ENCODE peak calls at places on chromosomes 13 and 19, in six cellular contexts. S is body of pancreas, L is thoracic aorta, J is WERI-Rb-1, I is left ventricle myocardium inferior, K is transverse colon. A is an unnamed sample. For H3K9me3, the result is how much of the 10 kb centered on the place peaks cover.

GRCh38 chr13:106859505-106859904 is 291.6 kb upstream of the ARGLU1 start:
- DNase-seq in L (no peak), K (no peak), S (no peak), I (no peak), J (no peak), A (no peak)

GRCh38 chr13:42392706-42393572 is 121.0 kb downstream of the AKAP11 start:
- DNase-seq in K (no peak), I (no peak), L (no peak), J (no peak), S (no peak), A (no peak)

GRCh38 chr13:71577127-71577526 is 289.9 kb downstream of the DACH1 start:
- DNase-seq in J (no peak), S (no peak), L (no peak), K (no peak), I (no peak), A (no peak)

GRCh38 chr13:78176880-78177279 is 258.2 kb upstream of the EDNRB start:
- DNase-seq in K (no peak), I (no peak), J (no peak), S (no peak), L (no peak), A (no peak)

GRCh38 chr19:49338691-49339363 is 3.6 kb downstream of the CD37 start:
- DNase-seq in S (peak), I (peak), J (peak), K (peak), L (peak), A (peak)

GRCh38 chr19:12701596-12702282 is 5.3 kb upstream of the FBXW9 start:
- DNase-seq in J (peak), S (no peak), K (no peak), L (no peak), I (no peak), A (no peak)

GRCh38 chr13:47110141-47110540 is 213.3 kb upstream of the HTR2A start:
- DNase-seq in S (no peak), L (no peak), K (no peak), J (peak), I (no peak), A (no peak)

GRCh38 chr19:11872624-11873023 is 15.0 kb upstream of the ZNF69 start:
- DNase-seq in J (no peak), I (no peak), L (no peak), S (no peak), K (no peak), A (no peak)

GRCh38 chr19:45468159-45468651 is 409 bp downstream of the FOSB start:
- DNase-seq in S (peak), L (no peak), K (peak), I (no peak), J (peak), A (no peak)

GRCh38 chr13:83248751-83249150 is 633.5 kb downstream of the SLITRK1 start:
- DNase-seq in K (no peak), I (no peak), S (peak), J (no peak), L (no peak), A (no peak)

GRCh38 chr13:113209336-113209879 is at the start of gene CUL4A:
- DNase-seq in K (peak), I (peak), J (peak), S (peak), L (no peak), A (no peak)

GRCh38 chr13:79692846-79693245 is 211.9 kb downstream of the NDFIP2 start:
- DNase-seq in J (no peak), K (no peak), I (no peak), S (no peak), L (no peak), A (no peak)

GRCh38 chr19:6958786-6959185 is 62.4 kb downstream of the MBD3L2B start:
- DNase-seq in L (no peak), K (no peak), S (no peak), I (no peak), J (no peak), A (no peak)
- H3K9me3 ChIP-seq in L (under half), K (under half), S (under half), I (under half), J (under half), A (under half)

GRCh38 chr13:20512042-20512683 is 13.5 kb downstream of the CRYL1 start:
- DNase-seq in S (no peak), J (no peak), L (no peak), I (no peak), K (no peak), A (no peak)

GRCh38 chr13:20501548-20501947 is 24.1 kb downstream of the CRYL1 start:
- DNase-seq in I (no peak), L (no peak), J (no peak), K (no peak), S (no peak), A (no peak)

GRCh38 chr13:20505405-20506366 is 20.0 kb downstream of the CRYL1 start:
- DNase-seq in L (no peak), J (no peak), I (no peak), K (no peak), S (no peak), A (no peak)

GRCh38 chr13:20503088-20504083 is 22.3 kb downstream of the CRYL1 start:
- DNase-seq in K (no peak), J (no peak), L (no peak), I (no peak), S (no peak), A (no peak)

DNA sequence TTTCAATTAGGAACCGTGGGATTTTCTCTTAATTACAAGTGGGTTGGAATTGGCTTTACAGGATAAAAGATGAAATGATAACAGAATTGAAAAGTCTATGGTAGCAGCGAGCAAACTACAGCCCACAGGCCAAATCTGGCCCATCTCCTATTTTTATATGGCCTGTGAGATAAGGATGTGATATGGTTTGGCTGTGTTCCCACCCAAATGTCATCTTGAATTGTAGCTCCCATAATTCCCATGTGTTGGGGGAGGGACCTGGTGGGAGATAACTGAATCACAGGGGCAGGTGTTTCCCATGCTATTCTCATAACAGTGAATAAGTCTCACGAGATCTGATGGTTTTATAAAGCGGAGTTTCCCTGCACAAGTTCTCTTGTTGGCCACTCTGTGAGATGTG is 19.0 kb downstream of the CRYL1 start:
- DNase-seq in S (no peak), L (no peak), I (no peak), J (no peak), K (no peak), A (no peak)
- H3K9me3 ChIP-seq in S (under half), L (under half), I (under half), J (under half), K (under half), A (under half)

DNA sequence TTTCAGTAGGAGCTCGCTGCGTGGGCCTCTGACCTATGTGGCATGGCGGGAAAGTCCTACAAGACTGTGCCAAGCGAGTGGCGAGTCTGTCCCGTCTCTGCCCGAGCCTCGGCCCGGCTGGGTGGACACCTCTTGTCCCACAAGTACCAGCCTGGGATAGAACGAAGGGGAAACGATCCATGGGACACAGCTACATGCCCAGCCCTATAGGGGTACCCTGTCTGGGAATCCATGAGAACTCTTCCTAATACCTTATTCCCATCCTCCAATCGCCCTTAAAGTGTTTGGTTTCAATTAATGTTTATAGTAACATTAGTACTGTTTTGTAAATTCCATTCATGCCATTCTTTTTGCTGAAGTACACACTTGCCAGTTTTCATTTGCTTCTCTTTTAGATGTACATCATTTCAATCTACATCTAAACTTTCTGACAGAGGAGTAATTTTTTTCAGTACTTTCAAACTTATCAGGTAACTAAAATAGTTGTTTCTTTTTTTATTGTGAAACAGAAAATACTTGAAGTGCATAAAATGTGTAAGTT is 667 bp upstream of the ZNF790 start:
- DNase-seq in L (no peak), J (no peak), K (no peak), I (no peak), S (no peak), A (no peak)
- H3K9me3 ChIP-seq in L (under half), J (under half), K (under half), I (under half), S (under half), A (under half)

DNA sequence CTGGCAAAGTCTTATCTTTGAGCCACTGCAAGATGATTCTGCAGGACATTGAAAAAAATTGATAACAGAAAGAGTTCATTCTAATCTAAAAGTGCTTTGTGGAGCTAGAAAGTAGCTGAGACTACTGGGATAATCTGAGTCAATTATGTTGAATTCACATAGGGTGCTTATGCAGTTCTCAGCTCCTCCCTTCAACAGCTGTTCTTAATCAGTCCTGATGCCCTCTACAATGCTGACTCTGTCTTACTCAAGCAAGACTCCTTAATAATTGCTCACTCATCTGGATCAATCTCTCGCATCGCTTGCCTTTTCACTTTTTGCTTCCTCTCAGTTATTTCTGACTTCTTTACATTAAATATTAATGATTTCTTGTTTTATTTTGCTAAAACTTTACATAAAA is 182.1 kb downstream of the PCDH17 start:
- DNase-seq in S (no peak), K (no peak), J (no peak), I (no peak), L (no peak), A (no peak)
- H3K9me3 ChIP-seq in S (under half), K (under half), J (under half), I (under half), L (under half), A (under half)

GRCh38 chr19:57419439-57419838 is 8.5 kb downstream of the ZNF17 start:
- DNase-seq in K (no peak), J (no peak), S (no peak), I (no peak), L (no peak), A (no peak)
- H3K9me3 ChIP-seq in K (under half), J (under half), S (under half), I (half or more), L (half or more), A (under half)

DNA sequence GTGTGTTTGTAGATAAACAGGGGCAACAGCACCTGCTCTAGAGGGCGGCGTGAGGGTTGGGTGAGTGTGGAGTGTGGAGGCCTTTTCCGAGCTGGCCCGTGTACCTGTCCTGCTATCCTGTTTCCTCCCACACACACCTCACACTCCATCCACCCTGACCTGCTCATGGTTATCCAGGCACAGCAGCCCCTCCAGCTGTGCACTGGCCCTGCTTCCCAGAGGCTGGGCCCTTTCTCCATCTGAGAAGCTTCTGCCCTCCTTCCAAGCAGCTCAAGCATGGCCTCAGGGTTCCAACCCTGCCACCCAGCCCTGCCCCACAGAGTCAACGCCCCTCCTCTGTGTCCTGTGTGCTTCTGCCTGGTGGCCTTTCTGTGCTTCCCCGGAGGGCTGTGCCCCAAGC is 86.9 kb downstream of the SOX1 start:
- DNase-seq in K (no peak), L (no peak), J (no peak), I (no peak), S (no peak), A (no peak)
- H3K9me3 ChIP-seq in K (under half), L (under half), J (under half), I (under half), S (under half), A (under half)